ENCODE peak calls at places on chromosomes 12 and 14, in four cellular contexts. B is HepG2, U is GM12878, T is K562. A is an unnamed sample.

GRCh38 chr12:107670999-107671643 is 14.5 kb upstream of the PWP1 start:
- DNase-seq in T (peak; percentile 53), B (peak; percentile 33), U (no peak), A (peak; percentile 65)

GRCh38 chr12:47032644-47033043 is 46.8 kb upstream of the PCED1B start:
- DNase-seq in U (no peak), B (peak; percentile 23), T (peak; percentile 14), A (peak; percentile 8)

GRCh38 chr14:104114421-104115130 is 23.8 kb upstream of the KIF26A start:
- DNase-seq in T (no peak), B (no peak), U (no peak), A (no peak)

GRCh38 chr12:1527789-1528188 is 66.6 kb downstream of the FBXL14 start:
- DNase-seq in B (no peak), U (no peak), T (no peak), A (no peak)

GRCh38 chr12:6773662-6774351 is 1.5 kb downstream of the LAG3 start:
- DNase-seq in B (no peak), T (no peak), U (no peak), A (no peak)

GRCh38 chr14:43041207-43041606 is 1434.5 kb downstream of the LRFN5 start:
- DNase-seq in U (no peak), B (no peak), T (no peak), A (no peak)

GRCh38 chr14:56998728-56999127 is 188.4 kb upstream of the OTX2 start:
- DNase-seq in U (no peak), T (no peak), B (no peak), A (no peak)

GRCh38 chr12:44677724-44678123 is 198.4 kb downstream of the NELL2 start:
- DNase-seq in T (no peak), U (no peak), B (no peak), A (no peak)

GRCh38 chr14:64715628-64716412 is 11.6 kb downstream of the PLEKHG3 start:
- DNase-seq in B (no peak), T (no peak), U (no peak), A (no peak)

GRCh38 chr12:4490973-4491372 is 45.4 kb upstream of the FGF6 start:
- DNase-seq in T (no peak), B (no peak), U (no peak), A (no peak)

GRCh38 chr12:113432976-113433375 is 10.8 kb downstream of the SDSL start:
- DNase-seq in T (no peak), U (no peak), B (no peak), A (no peak)

GRCh38 chr14:55430024-55430690 is 10.3 kb downstream of the TBPL2 start:
- DNase-seq in T (peak; percentile 58), B (peak; percentile 64), U (no peak), A (peak; percentile 44)

GRCh38 chr12:38124247-38125012 is 192.1 kb upstream of the ALG10B start:
- DNase-seq in U (no peak), T (no peak), B (peak; percentile 89), A (no peak)

GRCh38 chr14:101225116-101225728 is 321.7 kb upstream of the RTL1 start:
- DNase-seq in B (no peak), U (no peak), T (peak; percentile 45), A (no peak)

GRCh38 chr14:75003250-75004027 is 718 bp downstream of the EIF2B2 start:
- DNase-seq in B (no peak), U (no peak), T (no peak), A (no peak)

GRCh38 chr12:3170423-3171194 is 93.4 kb downstream of the TSPAN9 start:
- DNase-seq in U (no peak), T (no peak), B (no peak), A (no peak)

GRCh38 chr12:73106296-73106695 is 834.1 kb downstream of the TRHDE start:
- DNase-seq in T (no peak), U (no peak), B (no peak), A (no peak)

GRCh38 chr14:44935155-44935554 is 26.6 kb downstream of the KLHL28 start:
- DNase-seq in T (no peak), U (no peak), B (no peak), A (no peak)

GRCh38 chr14:60396718-60397343 is 89.0 kb downstream of the C14orf39 start:
- DNase-seq in B (no peak), T (no peak), U (no peak), A (no peak)

GRCh38 chr14:29653303-29653702 is 274.3 kb downstream of the PRKD1 start:
- DNase-seq in B (no peak), U (no peak), T (no peak), A (no peak)

GRCh38 chr12:1630081-1630826 is 1.2 kb downstream of the WNT5B start:
- DNase-seq in B (no peak), T (no peak), U (no peak), A (no peak)

GRCh38 chr14:101086926-101087325 is 183.4 kb upstream of the RTL1 start:
- DNase-seq in B (no peak), U (no peak), T (no peak), A (no peak)

GRCh38 chr12:6466184-6466573 is 4.3 kb downstream of the VAMP1 start:
- DNase-seq in T (no peak), B (no peak), U (no peak), A (no peak)

DNA sequence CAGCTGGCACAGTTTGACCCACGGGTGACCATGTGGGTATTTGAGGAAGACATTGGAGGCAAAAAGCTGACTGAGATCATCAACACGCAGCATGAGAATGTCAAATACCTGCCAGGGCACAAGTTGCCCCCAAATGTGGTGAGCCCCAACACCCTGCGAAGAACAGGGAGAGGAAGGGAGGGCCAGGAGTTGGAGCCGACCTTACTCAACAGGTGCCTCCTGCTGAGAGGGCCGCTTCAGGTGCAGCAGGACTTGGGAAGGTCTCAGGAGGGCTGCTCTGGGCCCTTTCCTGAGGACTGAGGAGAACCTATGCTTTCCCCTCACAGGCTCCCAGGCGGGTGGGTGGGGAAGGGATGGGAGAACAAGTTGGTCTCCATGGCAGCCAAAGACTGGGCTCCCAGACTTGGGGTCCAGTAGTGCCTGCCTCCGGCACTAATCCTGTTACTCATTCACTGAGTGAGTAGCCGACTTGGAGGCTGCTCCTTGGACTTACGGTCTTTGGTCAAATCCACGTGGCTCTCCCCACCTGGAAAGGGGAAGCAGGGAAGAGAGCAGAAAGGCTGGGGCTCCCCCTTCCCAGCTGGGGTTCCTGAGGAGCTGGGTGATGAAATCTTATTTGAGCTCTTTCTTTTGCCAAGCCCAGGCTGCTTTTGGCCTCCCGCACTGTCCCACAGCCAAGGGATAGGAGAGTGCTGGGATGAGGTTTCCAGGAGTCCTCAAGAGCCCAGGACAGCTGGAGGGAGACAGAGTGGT is 982 bp downstream of the GPD1 start:
- DNase-seq in U (no peak), B (peak; percentile 41), T (no peak), A (no peak)
- TF ChIP-seq SP1 in U (no peak), B (no peak), T (no peak), A (no peak)

GRCh38 chr14:71588028-71588427 is 344.2 kb upstream of the RGS6 start:
- DNase-seq in U (no peak), B (no peak), T (no peak), A (no peak)
- TF ChIP-seq BHLHE40 in U (no peak), B (no peak), T (no peak), A (no peak)

DNA sequence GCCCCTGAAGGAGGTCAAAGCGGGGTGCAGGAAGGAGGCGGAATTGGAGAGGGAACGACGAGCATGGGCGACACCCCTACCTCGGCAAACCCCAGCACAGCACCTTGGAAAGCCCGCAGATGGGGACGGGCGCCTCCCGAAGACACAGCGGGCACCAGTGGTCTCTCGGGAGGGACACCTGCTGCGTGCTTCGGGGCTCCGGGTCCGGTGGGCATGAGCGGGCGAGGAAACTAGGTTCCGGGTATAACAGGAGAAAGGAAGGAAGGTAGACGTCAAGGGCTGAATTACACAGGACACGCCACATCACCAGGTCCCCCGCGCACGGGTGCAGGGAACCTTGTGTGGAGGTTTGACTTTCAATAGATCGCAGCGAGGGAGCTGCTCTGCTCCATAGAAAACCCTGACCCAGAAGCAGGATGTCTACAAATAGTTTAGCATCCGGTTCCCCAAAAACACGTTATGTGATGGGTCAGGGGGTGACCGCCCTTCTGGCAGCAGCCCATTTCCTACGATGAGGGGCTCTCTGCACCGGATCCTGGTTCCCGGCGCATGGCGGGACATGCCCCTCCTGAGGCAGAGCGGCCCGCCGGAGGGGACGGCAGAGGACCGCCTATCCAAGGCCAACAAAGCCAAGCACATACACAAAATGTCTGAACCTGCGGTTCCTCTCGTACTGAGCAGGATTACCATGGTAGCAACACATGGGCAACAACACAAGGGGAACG is 196.9 kb downstream of the ALG10 start:
- DNase-seq in T (no peak), U (no peak), B (no peak), A (no peak)
- TF ChIP-seq SP1 in T (no peak), U (no peak), B (no peak), A (no peak)

GRCh38 chr12:57727758-57728395 is 10.7 kb downstream of the AGAP2 start:
- DNase-seq in B (no peak), T (no peak), U (no peak), A (no peak)

GRCh38 chr12:57725851-57726150 is 12.7 kb downstream of the AGAP2 start:
- DNase-seq in B (no peak), T (no peak), U (no peak), A (no peak)

GRCh38 chr12:57724936-57725740 is 13.4 kb downstream of the AGAP2 start:
- DNase-seq in T (no peak), U (no peak), B (no peak), A (no peak)

GRCh38 chr12:57726151-57726883 is 12.2 kb downstream of the AGAP2 start:
- DNase-seq in B (peak; percentile 71), T (no peak), U (no peak), A (peak; percentile 92)

GRCh38 chr12:57726884-57727757 is 11.4 kb downstream of the AGAP2 start:
- DNase-seq in B (no peak), U (no peak), T (no peak), A (no peak)
- TF ChIP-seq BHLHE40 in B (no peak), U (no peak), T (no peak), A (no peak)

DNA sequence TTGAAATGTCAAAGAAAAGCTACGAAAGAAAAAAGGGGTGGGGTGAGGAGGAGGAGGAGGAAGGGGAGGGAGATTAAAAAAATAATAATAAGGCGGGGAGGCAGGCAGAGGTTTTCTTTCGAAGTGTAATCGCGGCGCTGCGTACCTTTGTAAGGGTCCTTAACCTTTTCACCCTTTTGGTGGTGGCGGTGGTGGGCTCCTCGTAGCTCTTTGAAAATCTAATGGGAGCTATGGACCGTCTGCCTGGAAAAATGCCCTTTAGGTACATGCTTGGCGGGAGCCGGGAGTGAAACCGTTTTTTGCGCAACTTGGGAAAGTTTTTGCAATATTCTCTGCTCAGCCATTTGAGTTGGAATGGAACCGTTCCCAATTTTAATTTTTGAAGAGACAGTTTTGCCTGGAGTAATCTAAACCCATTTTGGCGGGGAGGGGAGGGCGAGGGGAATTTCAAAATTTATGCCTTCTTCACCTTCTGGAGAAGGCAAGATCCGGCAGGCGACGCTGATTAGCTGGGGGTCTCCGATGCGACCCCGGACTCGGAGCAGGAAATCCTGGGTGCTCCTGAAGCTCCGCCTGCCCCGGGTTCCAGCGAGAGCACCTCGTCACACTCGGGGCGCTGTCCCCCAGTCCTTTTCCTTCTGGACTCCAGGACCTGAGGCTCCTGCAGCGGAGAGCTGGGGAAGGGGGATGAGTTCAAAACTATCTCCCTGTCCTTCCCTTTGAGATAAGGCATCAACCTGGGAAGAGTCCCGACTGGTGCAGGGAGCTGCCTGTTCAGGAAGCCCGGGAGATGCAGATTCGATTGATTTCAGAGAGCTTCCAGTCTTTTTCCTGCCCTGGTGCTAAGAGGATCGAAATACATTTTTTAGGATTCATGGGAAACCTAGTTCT is 74.6 kb upstream of the TBX5 start:
- DNase-seq in T (no peak), U (no peak), B (no peak), A (no peak)
- TF ChIP-seq SP1 in T (no peak), U (no peak), B (no peak), A (no peak)

GRCh38 chr12:116804051-116804450 is 65.9 kb downstream of the RNFT2 start:
- DNase-seq in T (no peak), B (no peak), U (no peak), A (no peak)
- TF ChIP-seq BHLHE40 in T (no peak), B (no peak), U (no peak), A (no peak)

GRCh38 chr12:51850933-51851244 is 2.4 kb upstream of the FIGNL2 start:
- DNase-seq in T (no peak), U (no peak), B (no peak), A (no peak)
- TF ChIP-seq SP1 in T (no peak), U (no peak), B (no peak), A (no peak)